ENCODE peak calls at places on chromosomes 12 and 14, in nine cellular contexts. Z is ovary; E is adrenal gland; S is uterus; V is heart left ventricle; M is WERI-Rb-1; U is brain microvascular endothelial cell; K is effector memory CD4-positive, alpha-beta T cell; C is tibial artery. R is an unnamed sample.
A peak's percentile ranks its signal among the peaks of the same experiment; 100 is the strongest.

GRCh38 chr12:66176525-66176924 is 6.7 kb upstream of the TMBIM4 start:
- DNase-seq in Z (no peak), E (no peak), S (no peak), V (no peak), M (no peak), U (no peak), K (no peak), C (no peak), R (no peak)

GRCh38 chr12:42444192-42444943 is 118.4 kb downstream of the PPHLN1 start:
- DNase-seq in Z (no peak), E (no peak), S (no peak), V (no peak), M (no peak), U (no peak), K (no peak), C (no peak), R (no peak)

GRCh38 chr14:96247031-96247430 is 9.0 kb upstream of the BDKRB1 start:
- DNase-seq in Z (no peak), E (no peak), S (no peak), V (no peak), M (no peak), U (no peak), K (no peak), C (no peak), R (no peak)

GRCh38 chr14:32947081-32947480 is 8.4 kb downstream of the NPAS3 start:
- DNase-seq in Z (no peak), E (no peak), S (no peak), V (no peak), M (no peak), U (no peak), K (no peak), C (no peak), R (no peak)

GRCh38 chr12:28130625-28131598 is 59.3 kb upstream of the CCDC91 start:
- DNase-seq in Z (peak; percentile 51), E (peak; percentile 51), S (peak; percentile 72), V (peak; percentile 39), M (no peak), U (peak; percentile 100), K (no peak), C (no peak), R (peak; percentile 68)

GRCh38 chr14:99768381-99768780 is 24.8 kb upstream of the EML1 start:
- DNase-seq in Z (no peak), E (no peak), S (peak; percentile 8), V (no peak), M (peak; percentile 42), U (no peak), K (no peak), C (peak; percentile 31), R (no peak)

GRCh38 chr14:69263364-69263763 is 3.4 kb downstream of the GALNT16 start:
- DNase-seq in Z (no peak), E (peak; percentile 80), S (peak; percentile 77), V (peak; percentile 42), M (no peak), U (peak; percentile 97), K (no peak), C (peak; percentile 95), R (no peak)

GRCh38 chr12:93080452-93080851 is 151.4 kb upstream of the EEA1 start:
- DNase-seq in Z (no peak), E (no peak), S (no peak), V (no peak), M (no peak), U (no peak), K (no peak), C (no peak), R (no peak)

GRCh38 chr12:11652351-11653040 is 3.0 kb downstream of the ETV6 start:
- DNase-seq in Z (no peak), E (peak; percentile 76), S (peak; percentile 34), V (peak; percentile 44), M (no peak), U (peak; percentile 45), K (no peak), C (no peak), R (no peak)

GRCh38 chr12:122395319-122395718 is 27.1 kb downstream of the CLIP1 start:
- DNase-seq in Z (no peak), E (no peak), S (no peak), V (no peak), M (no peak), U (peak; percentile 80), K (no peak), C (peak; percentile 10), R (peak; percentile 38)

GRCh38 chr14:101056446-101056845 is 152.9 kb upstream of the RTL1 start:
- DNase-seq in Z (no peak), E (no peak), S (no peak), V (no peak), M (no peak), U (no peak), K (no peak), C (no peak), R (no peak)

GRCh38 chr14:71322660-71323250 is 415.5 kb downstream of the PCNX1 start:
- DNase-seq in Z (no peak), E (no peak), S (no peak), V (no peak), M (no peak), U (peak; percentile 56), K (no peak), C (no peak), R (no peak)

GRCh38 chr14:25351269-25351668 is 301.3 kb upstream of the STXBP6 start:
- DNase-seq in Z (no peak), E (no peak), S (no peak), V (no peak), M (no peak), U (no peak), K (no peak), C (no peak), R (no peak)

GRCh38 chr12:48001426-48002178 is 2.7 kb downstream of the COL2A1 start:
- DNase-seq in Z (no peak), E (no peak), S (no peak), V (peak; percentile 64), M (peak; percentile 53), U (peak; percentile 20), K (no peak), C (peak; percentile 70), R (no peak)

GRCh38 chr14:88554458-88555286 is at the start of gene PTPN21:
- DNase-seq in Z (peak; percentile 83), E (peak; percentile 81), S (peak; percentile 69), V (peak; percentile 88), M (peak; percentile 61), U (peak; percentile 42), K (no peak), C (peak; percentile 88), R (no peak)

GRCh38 chr12:113961921-113962710 is 4.0 kb downstream of the RBM19 start:
- DNase-seq in Z (no peak), E (peak; percentile 54), S (no peak), V (no peak), M (no peak), U (peak; percentile 24), K (no peak), C (no peak), R (peak; percentile 18)

GRCh38 chr14:63747836-63748235 is 20.0 kb upstream of the SGPP1 start:
- DNase-seq in Z (no peak), E (no peak), S (no peak), V (no peak), M (no peak), U (no peak), K (no peak), C (no peak), R (no peak)

GRCh38 chr12:71160585-71160984 is 2.8 kb upstream of the TSPAN8 start:
- DNase-seq in Z (no peak), E (no peak), S (no peak), V (no peak), M (no peak), U (no peak), K (no peak), C (no peak), R (no peak)

GRCh38 chr12:105396983-105397382 is 66.5 kb downstream of the C12orf75 start:
- DNase-seq in Z (no peak), E (no peak), S (no peak), V (no peak), M (no peak), U (no peak), K (no peak), C (no peak), R (no peak)

GRCh38 chr12:106332536-106332935 is 25.0 kb upstream of the POLR3B start:
- DNase-seq in Z (no peak), E (no peak), S (no peak), V (no peak), M (no peak), U (no peak), K (no peak), C (no peak), R (no peak)

GRCh38 chr14:67473290-67474082 is 15.0 kb downstream of the TMEM229B start:
- DNase-seq in Z (no peak), E (no peak), S (no peak), V (no peak), M (no peak), U (no peak), K (no peak), C (no peak), R (no peak)
- H3K36me3 ChIP-seq in Z (no peaks in the 10 kb centered on the region), E (no peaks in the 10 kb centered on the region), S (no peaks in the 10 kb centered on the region), V (no peaks in the 10 kb centered on the region), M (no peaks in the 10 kb centered on the region), U (no peaks in the 10 kb centered on the region), K (peaks cover 26% of the 10 kb centered on the region), C (no peaks in the 10 kb centered on the region), R (no peaks in the 10 kb centered on the region)

GRCh38 chr14:34794217-34794616 is 79.8 kb upstream of the CFL2 start:
- DNase-seq in Z (no peak), E (no peak), S (no peak), V (no peak), M (no peak), U (no peak), K (no peak), C (no peak), R (no peak)
- H3K36me3 ChIP-seq in Z (no peaks in the 10 kb centered on the region), E (no peaks in the 10 kb centered on the region), S (no peaks in the 10 kb centered on the region), V (peaks cover 55% of the 10 kb centered on the region), M (peaks cover 83% of the 10 kb centered on the region), U (peaks cover 22% of the 10 kb centered on the region), K (peaks cover 47% of the 10 kb centered on the region), C (peaks cover 29% of the 10 kb centered on the region), R (no peaks in the 10 kb centered on the region)

DNA sequence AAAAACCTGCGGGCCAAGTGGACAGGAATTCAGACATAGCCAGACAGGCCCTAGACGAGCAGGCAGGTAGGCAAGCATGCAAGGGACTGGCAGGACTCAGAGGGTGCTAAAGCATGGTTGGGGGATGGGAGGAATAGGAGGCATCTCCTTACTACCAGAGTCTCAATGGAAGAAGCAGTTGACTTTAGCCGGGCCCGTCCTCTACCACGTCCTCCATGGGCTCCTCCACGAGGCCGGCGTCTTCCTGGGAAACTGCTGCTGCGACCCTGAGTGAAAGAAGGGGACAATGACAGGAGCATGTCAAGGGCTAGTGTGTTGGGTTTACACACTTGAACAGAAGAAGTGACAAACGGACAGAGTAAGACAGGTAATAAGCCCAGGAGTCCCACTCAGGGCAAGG is 11.6 kb downstream of the KMT2D start:
- DNase-seq in Z (no peak), E (no peak), S (no peak), V (no peak), M (no peak), U (no peak), K (no peak), C (no peak), R (no peak)
- H3K36me3 ChIP-seq in Z (no peaks in the 10 kb centered on the region), E (no peaks in the 10 kb centered on the region), S (peaks cover 3% of the 10 kb centered on the region), V (peaks cover 99% of the 10 kb centered on the region), M (peaks cover 96% of the 10 kb centered on the region), U (peaks cover 93% of the 10 kb centered on the region), K (peaks cover 98% of the 10 kb centered on the region), C (peaks cover 93% of the 10 kb centered on the region), R (peaks cover 8% of the 10 kb centered on the region)

DNA sequence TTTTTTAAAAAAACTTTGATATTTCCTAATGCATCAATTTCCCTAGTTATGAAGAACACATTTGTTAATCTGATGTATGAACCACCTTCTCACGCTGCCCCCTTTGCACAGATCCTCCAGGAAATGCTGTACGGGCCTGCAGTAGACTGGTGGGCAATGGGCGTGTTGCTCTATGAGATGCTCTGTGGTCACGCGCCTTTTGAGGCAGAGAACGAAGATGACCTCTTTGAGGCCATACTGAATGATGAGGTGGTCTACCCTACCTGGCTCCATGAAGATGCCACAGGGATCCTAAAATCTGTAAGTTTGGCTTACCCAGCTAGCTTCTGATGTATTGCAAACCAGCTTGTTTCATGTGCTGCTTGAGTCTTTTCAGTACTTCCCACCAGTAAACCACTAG is 165.0 kb upstream of the HIF1A start:
- DNase-seq in Z (no peak), E (no peak), S (no peak), V (no peak), M (no peak), U (no peak), K (no peak), C (no peak), R (no peak)
- H3K36me3 ChIP-seq in Z (no peaks in the 10 kb centered on the region), E (no peaks in the 10 kb centered on the region), S (no peaks in the 10 kb centered on the region), V (peaks cover 15% of the 10 kb centered on the region), M (no peaks in the 10 kb centered on the region), U (no peaks in the 10 kb centered on the region), K (peaks cover 78% of the 10 kb centered on the region), C (no peaks in the 10 kb centered on the region), R (no peaks in the 10 kb centered on the region)